ENCODE peak calls at places on chromosomes 11 and 22, in five cellular contexts. A, J, X, Q and Y are unnamed samples.

GRCh38 chr11:127888396-127888795 is 699.0 kb downstream of the ETS1 start:
- DNase-seq in A (no peak), J (no peak), X (no peak), Q (no peak), Y (no peak)

GRCh38 chr11:89463381-89463780 is 27.8 kb downstream of the NOX4 start:
- DNase-seq in A (no peak), J (no peak), X (no peak), Q (no peak), Y (no peak)

GRCh38 chr22:31343235-31344191 is 2.6 kb downstream of the PATZ1 start:
- DNase-seq in A (no peak), J (no peak), X (no peak), Q (no peak), Y (peak)

GRCh38 chr11:122294041-122294440 is 178.0 kb upstream of the BLID start:
- DNase-seq in A (no peak), J (no peak), X (no peak), Q (no peak), Y (no peak)

GRCh38 chr11:32891657-32892354 is 805 bp upstream of the QSER1 start:
- DNase-seq in A (no peak), J (peak), X (no peak), Q (no peak), Y (peak)

GRCh38 chr11:122779047-122779629 is 59.2 kb upstream of the CRTAM start:
- DNase-seq in A (no peak), J (no peak), X (no peak), Q (no peak), Y (peak)

GRCh38 chr11:103202048-103202651 is 92.9 kb downstream of the DYNC2H1 start:
- DNase-seq in A (no peak), J (peak), X (peak), Q (peak), Y (peak)

GRCh38 chr11:106395716-106396349 is 318.4 kb downstream of the AASDHPPT start:
- DNase-seq in A (no peak), J (peak), X (peak), Q (no peak), Y (no peak)

GRCh38 chr11:62546937-62547625 is 475 bp upstream of the AHNAK start:
- DNase-seq in A (peak), J (peak), X (no peak), Q (no peak), Y (peak)

GRCh38 chr11:76293189-76293631 is 86.9 kb upstream of the WNT11 start:
- DNase-seq in A (no peak), J (no peak), X (no peak), Q (no peak), Y (no peak)

GRCh38 chr11:63862923-63863322 is 24.0 kb downstream of the MARK2 start:
- DNase-seq in A (no peak), J (no peak), X (no peak), Q (no peak), Y (peak)

GRCh38 chr11:1727088-1727690 is 23.2 kb downstream of the IFITM10 start:
- DNase-seq in A (no peak), J (peak), X (no peak), Q (no peak), Y (no peak)

GRCh38 chr11:88520391-88520790 is 182.9 kb upstream of the CTSC start:
- DNase-seq in A (no peak), J (no peak), X (no peak), Q (no peak), Y (no peak)

GRCh38 chr11:19316434-19316833 is 75.7 kb upstream of the E2F8 start:
- DNase-seq in A (no peak), J (no peak), X (no peak), Q (peak), Y (no peak)

GRCh38 chr11:130202009-130202817 is 42.6 kb downstream of the ST14 start:
- DNase-seq in A (no peak), J (no peak), X (no peak), Q (no peak), Y (no peak)

GRCh38 chr11:96061094-96061493 is 137.2 kb upstream of the MTMR2 start:
- DNase-seq in A (no peak), J (no peak), X (no peak), Q (no peak), Y (no peak)

GRCh38 chr11:117300301-117300700 is 9.2 kb downstream of the BACE1-AS start:
- DNase-seq in A (no peak), J (no peak), X (no peak), Q (no peak), Y (no peak)

GRCh38 chr11:36452231-36452630 is 57.8 kb downstream of the TRAF6 start:
- DNase-seq in A (no peak), J (peak), X (no peak), Q (no peak), Y (no peak)

GRCh38 chr11:69449320-69450063 is 32.0 kb upstream of the LINC01488 start:
- DNase-seq in A (no peak), J (peak), X (no peak), Q (peak), Y (no peak)

GRCh38 chr11:64360403-64360980 is 1.5 kb downstream of the RPS6KA4 start:
- DNase-seq in A (peak), J (no peak), X (no peak), Q (no peak), Y (no peak)

GRCh38 chr11:76524919-76525318 is 80.1 kb downstream of the EMSY start:
- DNase-seq in A (no peak), J (peak), X (peak), Q (peak), Y (no peak)

GRCh38 chr11:26276798-26277424 is 55.0 kb upstream of the ANO3 start:
- DNase-seq in A (peak), J (peak), X (peak), Q (no peak), Y (peak)

GRCh38 chr11:34427171-34427805 is 11.4 kb upstream of the CAT start:
- DNase-seq in A (no peak), J (peak), X (no peak), Q (peak), Y (peak)

GRCh38 chr11:115581871-115582639 is 77.8 kb upstream of the CADM1 start:
- DNase-seq in A (no peak), J (peak), X (no peak), Q (no peak), Y (peak)

GRCh38 chr22:43142881-43143562 is at the start of gene MCAT:
- DNase-seq in A (peak), J (peak), X (no peak), Q (peak), Y (peak)

GRCh38 chr11:58573451-58574104 is 2.1 kb downstream of the LPXN start:
- DNase-seq in A (no peak), J (peak), X (no peak), Q (peak), Y (peak)